ENCODE peak calls at places on chromosome 7, in six cellular contexts. One of them, this sample, is unnamed.

GRCh38 chr7:134533288-134533771 is 6.0 kb downstream of the AKR1B10 start:
- DNase-seq in right lobe of liver: no peak
- DNase-seq in psoas muscle: no peak
- DNase-seq in omental fat pad: no peak
- DNase-seq in GM13976: no peak
- DNase-seq in CD14-positive monocyte: no peak
- DNase-seq in this sample: no peak

GRCh38 chr7:40167291-40167690 is 32.5 kb downstream of the SUGCT start:
- DNase-seq in right lobe of liver: no peak
- DNase-seq in psoas muscle: no peak
- DNase-seq in omental fat pad: no peak
- DNase-seq in GM13976: no peak
- DNase-seq in CD14-positive monocyte: no peak
- DNase-seq in this sample: no peak

GRCh38 chr7:55448526-55448925 is 83.4 kb downstream of the LANCL2 start:
- DNase-seq in right lobe of liver: no peak
- DNase-seq in psoas muscle: no peak
- DNase-seq in omental fat pad: no peak
- DNase-seq in GM13976: no peak
- DNase-seq in CD14-positive monocyte: no peak
- DNase-seq in this sample: no peak

GRCh38 chr7:120054376-120055100 is 218.4 kb upstream of the KCND2 start:
- DNase-seq in right lobe of liver: no peak
- DNase-seq in psoas muscle: no peak
- DNase-seq in omental fat pad: no peak
- DNase-seq in GM13976: no peak
- DNase-seq in CD14-positive monocyte: no peak
- DNase-seq in this sample: no peak

GRCh38 chr7:116446179-116446855 is 53.2 kb upstream of the CAV2 start:
- DNase-seq in right lobe of liver: no peak
- DNase-seq in psoas muscle: no peak
- DNase-seq in omental fat pad: no peak
- DNase-seq in GM13976: no peak
- DNase-seq in CD14-positive monocyte: no peak
- DNase-seq in this sample: no peak

GRCh38 chr7:27106181-27106905 is 3.9 kb upstream of the HOXA2 start:
- DNase-seq in right lobe of liver: peak
- DNase-seq in psoas muscle: no peak
- DNase-seq in omental fat pad: no peak
- DNase-seq in GM13976: no peak
- DNase-seq in CD14-positive monocyte: no peak
- DNase-seq in this sample: no peak

GRCh38 chr7:127486654-127487053 is 94.1 kb upstream of the ZNF800 start:
- DNase-seq in right lobe of liver: no peak
- DNase-seq in psoas muscle: no peak
- DNase-seq in omental fat pad: no peak
- DNase-seq in GM13976: no peak
- DNase-seq in CD14-positive monocyte: no peak
- DNase-seq in this sample: no peak

GRCh38 chr7:22814261-22815208 is 8.1 kb downstream of the TOMM7 start:
- DNase-seq in right lobe of liver: no peak
- DNase-seq in psoas muscle: no peak
- DNase-seq in omental fat pad: no peak
- DNase-seq in GM13976: no peak
- DNase-seq in CD14-positive monocyte: no peak
- DNase-seq in this sample: no peak

GRCh38 chr7:90552521-90552920 is 43.6 kb upstream of the CDK14 start:
- DNase-seq in right lobe of liver: no peak
- DNase-seq in psoas muscle: no peak
- DNase-seq in omental fat pad: no peak
- DNase-seq in GM13976: no peak
- DNase-seq in CD14-positive monocyte: no peak
- DNase-seq in this sample: no peak

GRCh38 chr7:135320277-135320676 is 86.6 kb downstream of the STRA8 start:
- DNase-seq in right lobe of liver: peak
- DNase-seq in psoas muscle: peak
- DNase-seq in omental fat pad: peak
- DNase-seq in GM13976: no peak
- DNase-seq in CD14-positive monocyte: no peak
- DNase-seq in this sample: no peak

GRCh38 chr7:25835191-25835590 is 316.8 kb upstream of the NFE2L3 start:
- DNase-seq in right lobe of liver: no peak
- DNase-seq in psoas muscle: no peak
- DNase-seq in omental fat pad: no peak
- DNase-seq in GM13976: no peak
- DNase-seq in CD14-positive monocyte: no peak
- DNase-seq in this sample: no peak

GRCh38 chr7:103540986-103541385 is 95.0 kb upstream of the SLC26A5 start:
- DNase-seq in right lobe of liver: peak
- DNase-seq in psoas muscle: peak
- DNase-seq in omental fat pad: no peak
- DNase-seq in GM13976: no peak
- DNase-seq in CD14-positive monocyte: no peak
- DNase-seq in this sample: no peak

GRCh38 chr7:106012935-106013439 is 49.9 kb downstream of the CDHR3 start:
- DNase-seq in right lobe of liver: no peak
- DNase-seq in psoas muscle: no peak
- DNase-seq in omental fat pad: no peak
- DNase-seq in GM13976: no peak
- DNase-seq in CD14-positive monocyte: no peak
- DNase-seq in this sample: no peak

GRCh38 chr7:70063371-70063770 is 465.1 kb downstream of the AUTS2 start:
- DNase-seq in right lobe of liver: no peak
- DNase-seq in psoas muscle: no peak
- DNase-seq in omental fat pad: no peak
- DNase-seq in GM13976: no peak
- DNase-seq in CD14-positive monocyte: no peak
- DNase-seq in this sample: no peak

GRCh38 chr7:127629268-127629854 is 11.4 kb upstream of the PAX4 start:
- DNase-seq in right lobe of liver: peak
- DNase-seq in psoas muscle: no peak
- DNase-seq in omental fat pad: no peak
- DNase-seq in GM13976: no peak
- DNase-seq in CD14-positive monocyte: no peak
- DNase-seq in this sample: no peak

GRCh38 chr7:149497467-149498261 is at the start of gene ZNF746:
- DNase-seq in right lobe of liver: peak
- DNase-seq in psoas muscle: peak
- DNase-seq in omental fat pad: no peak
- DNase-seq in GM13976: peak
- DNase-seq in CD14-positive monocyte: peak
- DNase-seq in this sample: peak

GRCh38 chr7:76314042-76314721 is 11.7 kb downstream of the HSPB1 start:
- DNase-seq in right lobe of liver: peak
- DNase-seq in psoas muscle: peak
- DNase-seq in omental fat pad: peak
- DNase-seq in GM13976: peak
- DNase-seq in CD14-positive monocyte: peak
- DNase-seq in this sample: peak

GRCh38 chr7:74324499-74325229 is 35.5 kb downstream of the CLIP2 start:
- DNase-seq in right lobe of liver: no peak
- DNase-seq in psoas muscle: no peak
- DNase-seq in omental fat pad: no peak
- DNase-seq in GM13976: no peak
- DNase-seq in CD14-positive monocyte: no peak
- DNase-seq in this sample: no peak

GRCh38 chr7:15947749-15948148 is 261.3 kb upstream of the MEOX2 start:
- DNase-seq in right lobe of liver: no peak
- DNase-seq in psoas muscle: no peak
- DNase-seq in omental fat pad: no peak
- DNase-seq in GM13976: no peak
- DNase-seq in CD14-positive monocyte: no peak
- DNase-seq in this sample: no peak

GRCh38 chr7:45659496-45660139 is 85.5 kb downstream of the ADCY1 start:
- DNase-seq in right lobe of liver: no peak
- DNase-seq in psoas muscle: no peak
- DNase-seq in omental fat pad: no peak
- DNase-seq in GM13976: no peak
- DNase-seq in CD14-positive monocyte: no peak
- DNase-seq in this sample: peak

GRCh38 chr7:32142649-32143048 is 72.4 kb upstream of the PDE1C start:
- DNase-seq in right lobe of liver: no peak
- DNase-seq in psoas muscle: no peak
- DNase-seq in omental fat pad: no peak
- DNase-seq in GM13976: no peak
- DNase-seq in CD14-positive monocyte: no peak
- DNase-seq in this sample: no peak

GRCh38 chr7:149261829-149262617 is at the start of gene ZNF783:
- DNase-seq in right lobe of liver: peak
- DNase-seq in psoas muscle: peak
- DNase-seq in omental fat pad: peak
- DNase-seq in GM13976: peak
- DNase-seq in CD14-positive monocyte: peak
- DNase-seq in this sample: peak

GRCh38 chr7:7352845-7353244 is 170.5 kb downstream of the C1GALT1 start:
- DNase-seq in right lobe of liver: no peak
- DNase-seq in psoas muscle: no peak
- DNase-seq in omental fat pad: no peak
- DNase-seq in GM13976: no peak
- DNase-seq in CD14-positive monocyte: no peak
- DNase-seq in this sample: no peak

GRCh38 chr7:28954446-28954845 is 3.7 kb downstream of the TRIL start:
- DNase-seq in right lobe of liver: no peak
- DNase-seq in psoas muscle: no peak
- DNase-seq in omental fat pad: no peak
- DNase-seq in GM13976: no peak
- DNase-seq in CD14-positive monocyte: no peak
- DNase-seq in this sample: no peak

GRCh38 chr7:121329460-121330052 is 756 bp downstream of the WNT16 start:
- DNase-seq in right lobe of liver: peak
- DNase-seq in psoas muscle: no peak
- DNase-seq in omental fat pad: no peak
- DNase-seq in GM13976: peak
- DNase-seq in CD14-positive monocyte: no peak
- DNase-seq in this sample: no peak

GRCh38 chr7:100866721-100867039 is 507 bp upstream of the TRIP6 start:
- DNase-seq in right lobe of liver: no peak
- DNase-seq in psoas muscle: no peak
- DNase-seq in omental fat pad: no peak
- DNase-seq in GM13976: no peak
- DNase-seq in CD14-positive monocyte: no peak
- DNase-seq in this sample: no peak

GRCh38 chr7:100865971-100866720 is 1.0 kb upstream of the TRIP6 start:
- DNase-seq in right lobe of liver: no peak
- DNase-seq in psoas muscle: peak
- DNase-seq in omental fat pad: peak
- DNase-seq in GM13976: no peak
- DNase-seq in CD14-positive monocyte: no peak
- DNase-seq in this sample: no peak

GRCh38 chr7:100864263-100864845 is 2.8 kb upstream of the TRIP6 start:
- DNase-seq in right lobe of liver: no peak
- DNase-seq in psoas muscle: no peak
- DNase-seq in omental fat pad: no peak
- DNase-seq in GM13976: no peak
- DNase-seq in CD14-positive monocyte: no peak
- DNase-seq in this sample: no peak

GRCh38 chr7:100867040-100867795 is at the start of gene TRIP6:
- DNase-seq in right lobe of liver: peak
- DNase-seq in psoas muscle: peak
- DNase-seq in omental fat pad: peak
- DNase-seq in GM13976: peak
- DNase-seq in CD14-positive monocyte: peak
- DNase-seq in this sample: peak

GRCh38 chr7:100865372-100865911 is 1.7 kb upstream of the TRIP6 start:
- DNase-seq in right lobe of liver: no peak
- DNase-seq in psoas muscle: no peak
- DNase-seq in omental fat pad: peak
- DNase-seq in GM13976: no peak
- DNase-seq in CD14-positive monocyte: no peak
- DNase-seq in this sample: no peak
- TF ChIP-seq CTCF in right lobe of liver: no peak
- TF ChIP-seq CTCF in psoas muscle: no peak
- TF ChIP-seq CTCF in omental fat pad: no peak
- TF ChIP-seq CTCF in GM13976: no peak
- TF ChIP-seq CTCF in CD14-positive monocyte: no peak
- TF ChIP-seq CTCF in this sample: no peak

DNA sequence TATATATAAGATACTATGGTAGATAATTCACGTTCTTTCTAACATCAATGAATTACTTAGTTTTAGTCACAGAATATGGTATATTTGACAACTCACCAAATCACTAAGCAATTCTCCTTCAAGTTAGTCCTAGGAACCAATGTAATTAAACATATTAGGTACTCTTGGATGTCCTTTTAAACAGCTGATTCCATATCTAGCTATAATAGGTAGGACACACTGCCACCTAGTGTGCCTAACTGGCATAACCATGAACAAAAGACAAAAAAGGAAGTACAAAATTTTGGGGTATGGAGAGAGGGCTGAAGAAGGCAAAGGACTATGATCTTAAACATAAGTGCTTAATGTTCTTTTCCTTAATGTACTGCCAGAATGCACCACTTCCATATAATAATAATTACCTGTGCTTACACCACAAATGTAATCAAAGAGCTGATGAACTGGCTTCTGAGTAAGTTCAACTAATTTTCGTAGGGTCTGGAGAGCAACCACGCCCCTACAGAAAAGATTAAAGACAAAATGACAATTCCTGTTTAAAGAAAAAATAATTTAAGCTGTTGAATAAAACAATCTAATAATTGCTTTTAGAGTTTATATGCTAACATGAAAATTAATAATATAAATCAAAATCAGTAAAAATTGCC is 28.7 kb downstream of the PNPLA8 start:
- DNase-seq in right lobe of liver: no peak
- DNase-seq in psoas muscle: no peak
- DNase-seq in omental fat pad: peak
- DNase-seq in GM13976: peak
- DNase-seq in CD14-positive monocyte: no peak
- DNase-seq in this sample: no peak
- TF ChIP-seq CTCF in right lobe of liver: peak
- TF ChIP-seq CTCF in psoas muscle: peak
- TF ChIP-seq CTCF in omental fat pad: no peak
- TF ChIP-seq CTCF in GM13976: peak
- TF ChIP-seq CTCF in CD14-positive monocyte: peak
- TF ChIP-seq CTCF in this sample: peak

GRCh38 chr7:43942997-43943701 is 16.9 kb downstream of the UBE2D4 start:
- DNase-seq in right lobe of liver: no peak
- DNase-seq in psoas muscle: no peak
- DNase-seq in omental fat pad: no peak
- DNase-seq in GM13976: no peak
- DNase-seq in CD14-positive monocyte: no peak
- DNase-seq in this sample: no peak
- TF ChIP-seq CTCF in right lobe of liver: peak
- TF ChIP-seq CTCF in psoas muscle: no peak
- TF ChIP-seq CTCF in omental fat pad: no peak
- TF ChIP-seq CTCF in GM13976: no peak
- TF ChIP-seq CTCF in CD14-positive monocyte: no peak
- TF ChIP-seq CTCF in this sample: no peak

DNA sequence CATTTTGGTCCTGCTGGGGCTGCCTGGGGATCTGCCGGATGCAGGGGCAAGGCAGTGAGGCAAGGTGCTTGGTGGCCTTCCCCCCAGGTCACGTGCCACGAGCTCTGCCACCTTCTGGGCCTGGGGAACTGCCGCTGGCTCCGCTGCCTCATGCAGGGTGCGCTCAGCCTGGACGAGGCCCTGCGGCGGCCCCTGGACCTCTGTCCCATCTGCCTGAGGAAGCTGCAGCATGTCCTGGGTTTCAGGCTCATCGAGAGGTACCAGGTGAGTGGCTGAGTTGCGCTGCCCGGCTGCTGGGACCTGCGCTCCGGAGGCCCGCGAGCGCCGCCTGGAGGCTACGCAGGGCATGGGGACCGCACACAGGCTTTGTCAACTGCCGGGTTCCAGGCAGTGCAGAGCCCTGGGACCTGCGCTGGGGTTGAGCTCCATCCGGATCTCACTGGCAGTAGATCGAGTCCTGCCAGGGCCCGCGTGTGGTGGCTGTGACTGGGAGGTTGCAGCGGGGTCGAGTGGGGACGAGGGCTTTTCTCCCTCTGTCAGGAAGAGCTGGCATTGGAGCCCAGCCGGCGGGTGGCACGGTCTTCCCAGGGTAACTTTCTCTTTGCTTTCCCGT is 21.7 kb downstream of the AMZ1 start:
- DNase-seq in right lobe of liver: peak
- DNase-seq in psoas muscle: peak
- DNase-seq in omental fat pad: no peak
- DNase-seq in GM13976: peak
- DNase-seq in CD14-positive monocyte: peak
- DNase-seq in this sample: no peak
- TF ChIP-seq CTCF in right lobe of liver: peak
- TF ChIP-seq CTCF in psoas muscle: peak
- TF ChIP-seq CTCF in omental fat pad: no peak
- TF ChIP-seq CTCF in GM13976: peak
- TF ChIP-seq CTCF in CD14-positive monocyte: peak
- TF ChIP-seq CTCF in this sample: peak